ENCODE peak calls at places on chromosome 9, in five cellular contexts. R, V, K, L and X are unnamed samples.

GRCh38 chr9:99176527-99177013 is 45.2 kb downstream of the ALG2 start:
- DNase-seq in L (no peak), K (no peak), V (no peak), R (no peak), X (no peak)

GRCh38 chr9:95181226-95181818 is 136.2 kb downstream of the FANCC start:
- DNase-seq in R (peak; percentile 70), L (no peak), V (no peak), K (no peak), X (no peak)

GRCh38 chr9:14780251-14780650 is 57.7 kb upstream of the CER1 start:
- DNase-seq in K (no peak), L (no peak), R (no peak), V (no peak), X (peak; percentile 84)

GRCh38 chr9:91900057-91900816 is 49.8 kb downstream of the ROR2 start:
- DNase-seq in R (no peak), K (no peak), V (no peak), L (no peak), X (no peak)

GRCh38 chr9:88776717-88777497 is 214.4 kb upstream of the S1PR3 start:
- DNase-seq in R (peak; percentile 77), K (no peak), V (no peak), L (no peak), X (no peak)

GRCh38 chr9:93945400-93946337 is 9.5 kb downstream of the BARX1 start:
- DNase-seq in L (no peak), V (no peak), K (no peak), R (peak; percentile 56), X (peak; percentile 18)

GRCh38 chr9:79817469-79818004 is 245.8 kb downstream of the TLE4 start:
- DNase-seq in R (no peak), V (no peak), K (peak; percentile 5), L (peak; percentile 65), X (peak; percentile 73)

GRCh38 chr9:121350993-121351561 is 19.0 kb downstream of the STOM start:
- DNase-seq in K (no peak), L (no peak), R (peak; percentile 95), V (no peak), X (peak; percentile 86)

GRCh38 chr9:124799274-124800006 is 22.5 kb downstream of the OLFML2A start:
- DNase-seq in K (no peak), R (no peak), L (no peak), V (no peak), X (no peak)

GRCh38 chr9:98906273-98907040 is 37.2 kb upstream of the COL15A1 start:
- DNase-seq in L (no peak), R (peak; percentile 65), V (no peak), K (no peak), X (peak; percentile 43)

GRCh38 chr9:93826905-93827544 is 128.1 kb downstream of the BARX1 start:
- DNase-seq in K (no peak), R (no peak), V (no peak), L (no peak), X (no peak)

GRCh38 chr9:126471084-126471611 is 142.6 kb upstream of the LMX1B start:
- DNase-seq in V (peak; percentile 67), K (no peak), R (peak; percentile 76), L (peak; percentile 73), X (no peak)

GRCh38 chr9:37290881-37291485 is 131.5 kb upstream of the GRHPR start:
- DNase-seq in R (peak; percentile 87), L (peak; percentile 39), V (no peak), K (no peak), X (no peak)

GRCh38 chr9:98516205-98516896 is 192.4 kb downstream of the GABBR2 start:
- DNase-seq in L (no peak), K (no peak), V (no peak), R (no peak), X (no peak)

GRCh38 chr9:96087669-96088299 is 212.3 kb downstream of the ERCC6L2 start:
- DNase-seq in L (no peak), V (no peak), R (no peak), K (no peak), X (no peak)

GRCh38 chr9:122337561-122337939 is 33.3 kb upstream of the PTGS1 start:
- DNase-seq in L (no peak), V (no peak), R (no peak), K (no peak), X (no peak)

GRCh38 chr9:73683862-73684591 is 532.4 kb downstream of the ANXA1 start:
- DNase-seq in K (no peak), L (peak; percentile 53), R (peak; percentile 76), V (no peak), X (no peak)

GRCh38 chr9:37840560-37841194 is 40.1 kb downstream of the DCAF10 start:
- DNase-seq in K (no peak), V (no peak), R (peak; percentile 74), L (no peak), X (peak; percentile 69)

GRCh38 chr9:37302277-37302676 is 120.2 kb upstream of the GRHPR start:
- DNase-seq in L (peak; percentile 94), R (no peak), K (no peak), V (no peak), X (no peak)

GRCh38 chr9:14769235-14769580 is 46.7 kb upstream of the CER1 start:
- DNase-seq in L (peak; percentile 40), K (peak; percentile 46), R (peak; percentile 2), V (no peak), X (peak; percentile 67)